ENCODE peak calls at places on chromosomes 11 and 22, in six cellular contexts. M, Q, T, O, H and N are unnamed samples.
A peak's percentile ranks its signal among the peaks of the same experiment; 100 is the strongest.

GRCh38 chr11:5600374-5600851 is 4.0 kb downstream of the TRIM6 start:
- DNase-seq in M (peak; percentile 90), Q (peak; percentile 92), T (peak; percentile 81), O (peak; percentile 66), H (peak; percentile 91), N (peak; percentile 55)

GRCh38 chr11:72788250-72788649 is 5.6 kb downstream of the STARD10 start:
- DNase-seq in M (no peak), Q (no peak), T (no peak), O (no peak), H (no peak), N (no peak)

GRCh38 chr11:1882265-1883238 is 9.1 kb downstream of the PRR33 start:
- DNase-seq in M (peak; percentile 41), Q (peak; percentile 62), T (peak; percentile 90), O (peak; percentile 54), H (peak; percentile 61), N (peak; percentile 82)

GRCh38 chr11:66373261-66373660 is 1.7 kb upstream of the SLC29A2 start:
- DNase-seq in M (no peak), Q (no peak), T (no peak), O (no peak), H (no peak), N (no peak)

GRCh38 chr11:45646275-45646970 is 19.0 kb downstream of the CHST1 start:
- DNase-seq in M (peak; percentile 22), Q (no peak), T (no peak), O (no peak), H (peak; percentile 46), N (no peak)

GRCh38 chr22:40406063-40406890 is 35.9 kb downstream of the SGSM3 start:
- DNase-seq in M (no peak), Q (no peak), T (no peak), O (no peak), H (no peak), N (no peak)

GRCh38 chr11:68542617-68543016 is 82.1 kb downstream of the PPP6R3 start:
- DNase-seq in M (peak; percentile 93), Q (peak; percentile 50), T (no peak), O (no peak), H (peak; percentile 84), N (no peak)

GRCh38 chr11:118690553-118691304 is 11.3 kb upstream of the TREH start:
- DNase-seq in M (no peak), Q (no peak), T (no peak), O (no peak), H (no peak), N (no peak)

GRCh38 chr11:64553554-64554201 is 37.3 kb upstream of the SLC22A12 start:
- DNase-seq in M (peak; percentile 22), Q (peak; percentile 44), T (peak; percentile 74), O (no peak), H (peak; percentile 34), N (peak; percentile 59)

GRCh38 chr11:61961570-61962212 is 5.7 kb downstream of the FTH1 start:
- DNase-seq in M (no peak), Q (peak; percentile 26), T (no peak), O (no peak), H (peak; percentile 64), N (no peak)

GRCh38 chr11:96335389-96335788 is 7.6 kb downstream of the MAML2 start:
- DNase-seq in M (peak; percentile 52), Q (no peak), T (no peak), O (no peak), H (peak; percentile 95), N (no peak)

GRCh38 chr11:17972987-17973386 is 39.9 kb downstream of the SERGEF start:
- DNase-seq in M (peak; percentile 93), Q (peak; percentile 80), T (peak; percentile 86), O (peak; percentile 83), H (peak; percentile 92), N (peak; percentile 45)

GRCh38 chr22:34808618-34809017 is 257.3 kb upstream of the ISX start:
- DNase-seq in M (no peak), Q (no peak), T (no peak), O (no peak), H (no peak), N (peak; percentile 15)

GRCh38 chr22:34814260-34814659 is 251.7 kb upstream of the ISX start:
- DNase-seq in M (no peak), Q (no peak), T (no peak), O (no peak), H (peak; percentile 23), N (no peak)

GRCh38 chr22:34812631-34813030 is 253.3 kb upstream of the ISX start:
- DNase-seq in M (no peak), Q (no peak), T (no peak), O (no peak), H (peak; percentile 10), N (no peak)
- H2BK120ac ChIP-seq in M (no peak overlapping the region), Q (peak overlapping the region; percentile 84), T (no peak overlapping the region), O (no peak overlapping the region), H (no peak overlapping the region), N (no peak overlapping the region)

GRCh38 chr11:101582242-101583052 is 1.4 kb downstream of the TRPC6 start:
- DNase-seq in M (peak; percentile 31), Q (no peak), T (no peak), O (no peak), H (peak; percentile 11), N (no peak)

GRCh38 chr11:101576536-101576935 is 7.3 kb downstream of the TRPC6 start:
- DNase-seq in M (no peak), Q (no peak), T (no peak), O (no peak), H (no peak), N (no peak)
- H4K91ac ChIP-seq in M (no peak overlapping the region), Q (no peak overlapping the region), T (no peak overlapping the region), O (no peak overlapping the region), H (no peak overlapping the region), N (no peak overlapping the region)

DNA sequence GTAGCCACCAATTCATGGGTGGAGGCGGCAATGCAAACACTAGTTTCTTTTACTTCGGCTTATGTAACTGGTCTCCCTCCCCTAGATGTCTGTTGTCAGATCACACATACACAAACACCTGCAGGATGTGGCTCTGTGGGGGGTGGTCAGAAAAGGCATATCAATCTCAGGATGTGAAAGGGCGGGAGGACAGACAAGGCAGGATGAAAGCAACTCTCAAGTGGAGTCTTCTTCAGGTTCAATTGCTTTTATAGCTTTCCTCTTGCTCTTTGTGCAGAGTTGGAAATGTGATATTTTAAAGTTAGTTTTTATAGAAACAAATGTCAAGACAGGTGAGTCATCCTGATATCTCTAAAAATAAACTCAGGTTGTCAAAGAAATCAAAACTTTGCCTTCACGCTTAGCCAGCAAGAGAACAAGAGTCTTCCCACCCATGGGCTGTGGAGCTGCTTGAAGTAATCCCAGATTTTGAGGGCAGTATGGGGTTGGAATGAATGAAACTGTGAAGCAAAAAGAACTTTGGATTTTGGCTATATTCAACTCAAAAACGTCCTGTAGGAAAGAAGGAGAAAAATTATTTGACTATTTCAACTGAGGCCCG is 423.4 kb downstream of the GUCY1A2 start:
- DNase-seq in M (peak; percentile 4), Q (no peak), T (peak; percentile 58), O (no peak), H (no peak), N (no peak)
- H2BK120ac ChIP-seq in M (no peak overlapping the region), Q (no peak overlapping the region), T (no peak overlapping the region), O (no peak overlapping the region), H (no peak overlapping the region), N (no peak overlapping the region)

GRCh38 chr11:108198833-108199232 is 23.6 kb downstream of the NPAT start:
- DNase-seq in M (no peak), Q (no peak), T (no peak), O (no peak), H (no peak), N (no peak)
- H4K91ac ChIP-seq in M (no peak overlapping the region), Q (peak overlapping the region; percentile 88), T (no peak overlapping the region), O (no peak overlapping the region), H (peak overlapping the region; percentile 65), N (no peak overlapping the region)

DNA sequence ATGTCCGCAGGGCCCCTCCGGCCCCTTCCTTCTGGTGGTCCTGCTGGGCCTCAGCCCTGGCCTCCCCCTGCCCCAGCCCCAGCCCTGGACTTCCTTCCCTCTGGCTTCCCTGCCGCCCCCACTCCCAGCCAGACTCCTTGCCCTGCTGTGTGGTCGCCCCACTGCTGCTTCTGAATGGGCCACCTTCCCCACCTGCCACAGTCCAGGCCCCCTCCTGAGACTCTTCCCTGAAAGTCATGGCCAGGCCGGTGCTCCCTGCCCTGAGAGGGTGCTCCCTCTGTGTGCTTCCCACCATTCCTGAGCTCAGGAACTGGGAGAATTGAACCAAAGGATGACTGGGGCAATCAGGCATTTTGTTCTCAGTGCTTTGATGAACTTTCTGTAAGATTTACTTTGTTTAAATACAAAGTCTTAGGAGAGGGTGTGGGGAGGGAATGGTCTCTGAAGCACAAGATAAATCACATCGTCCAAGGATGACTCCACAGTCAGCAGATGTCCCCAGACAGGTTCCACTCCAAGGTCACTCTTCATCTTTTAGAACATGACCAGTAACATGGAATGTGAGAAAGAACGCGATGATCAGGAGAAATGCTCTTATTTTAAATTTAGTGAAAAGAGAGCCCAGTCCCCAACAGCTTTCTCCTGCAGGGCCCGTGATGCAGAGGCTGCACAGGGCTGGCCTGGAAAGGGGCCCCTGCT is 774 bp downstream of the APOBEC3D start:
- DNase-seq in M (no peak), Q (no peak), T (no peak), O (no peak), H (peak; percentile 21), N (no peak)
- H2BK120ac ChIP-seq in M (no peak overlapping the region), Q (peak overlapping the region; percentile 31), T (no peak overlapping the region), O (no peak overlapping the region), H (peak overlapping the region; percentile 65), N (no peak overlapping the region)

GRCh38 chr22:48688366-48688765 is 1139.3 kb downstream of the BRD1 start:
- DNase-seq in M (no peak), Q (no peak), T (no peak), O (no peak), H (no peak), N (no peak)

GRCh38 chr22:48685767-48686166 is 1141.9 kb downstream of the BRD1 start:
- DNase-seq in M (no peak), Q (no peak), T (no peak), O (no peak), H (no peak), N (no peak)

GRCh38 chr22:48687606-48688005 is 1140.1 kb downstream of the BRD1 start:
- DNase-seq in M (no peak), Q (no peak), T (no peak), O (no peak), H (no peak), N (no peak)

GRCh38 chr22:48689206-48689605 is 1138.5 kb downstream of the BRD1 start:
- DNase-seq in M (no peak), Q (no peak), T (no peak), O (no peak), H (no peak), N (no peak)

GRCh38 chr22:48686694-48687302 is 1140.9 kb downstream of the BRD1 start:
- DNase-seq in M (no peak), Q (no peak), T (no peak), O (no peak), H (no peak), N (no peak)
- H4K91ac ChIP-seq in M (no peak overlapping the region), Q (no peak overlapping the region), T (no peak overlapping the region), O (no peak overlapping the region), H (no peak overlapping the region), N (no peak overlapping the region)

GRCh38 chr11:132674161-132674560 is 858.1 kb downstream of the OPCML start:
- DNase-seq in M (no peak), Q (no peak), T (no peak), O (no peak), H (no peak), N (no peak)

GRCh38 chr11:132670921-132671675 is 861.2 kb downstream of the OPCML start:
- DNase-seq in M (no peak), Q (no peak), T (no peak), O (no peak), H (no peak), N (no peak)
- H2BK120ac ChIP-seq in M (no peak overlapping the region), Q (no peak overlapping the region), T (no peak overlapping the region), O (no peak overlapping the region), H (no peak overlapping the region), N (no peak overlapping the region)

GRCh38 chr11:122743949-122744876 is 88.7 kb downstream of the UBASH3B start:
- DNase-seq in M (no peak), Q (no peak), T (no peak), O (no peak), H (peak; percentile 45), N (no peak)
- H4K91ac ChIP-seq in M (peak overlapping the region; percentile 63), Q (no peak overlapping the region), T (no peak overlapping the region), O (no peak overlapping the region), H (peak overlapping the region; percentile 57), N (peak overlapping the region; percentile 47)

GRCh38 chr11:12673924-12674570 is at the start of gene TEAD1:
- DNase-seq in M (peak; percentile 95), Q (peak; percentile 93), T (peak; percentile 95), O (peak; percentile 87), H (peak; percentile 95), N (peak; percentile 95)
- H2BK120ac ChIP-seq in M (peak within 1 kb of the TSS; percentile 95), Q (peak within 1 kb of the TSS; percentile 100), T (peak within 1 kb of the TSS; percentile 75), O (no peak within 1 kb of the TSS), H (peak within 1 kb of the TSS; percentile 100), N (peak within 1 kb of the TSS; percentile 61)